ENCODE peak calls at places on chromosomes 6 and 20, in ten cellular contexts. Z is stimulated activated CD4-positive, alpha-beta T cell treated with anti-CD3 and anti-CD28 coated beads, TNF-alpha, amount 100 ng/mL, for 4 hours; A is putamen; C is fibroblast of gingiva; B is COR-L47; F is stimulated activated CD8-positive, alpha-beta memory T cell treated with anti-CD3 and anti-CD28 coated beads, Interleukin-4, amount 100 ng/mL, for 48 hours; N is mucosa of descending colon; S is hippocampal formation; Q is right cardiac atrium; D is HT1080. X is an unnamed sample.

GRCh38 chr6:24667378-24667803 is 514 bp downstream of the ACOT13 start:
- DNase-seq in Z (no peak), A (no peak), C (no peak), B (no peak), F (no peak), N (peak; percentile 73), S (no peak), Q (no peak), D (peak; percentile 44), X (no peak)

GRCh38 chr6:170024940-170025339 is 265.9 kb downstream of the DLL1 start:
- DNase-seq in Z (no peak), A (no peak), C (peak; percentile 96), B (no peak), F (no peak), N (peak; percentile 59), S (no peak), Q (no peak), D (no peak), X (no peak)

GRCh38 chr6:158910484-158911075 is 89.4 kb downstream of the RSPH3 start:
- DNase-seq in Z (no peak), A (peak; percentile 48), C (no peak), B (no peak), F (peak; percentile 33), N (no peak), S (no peak), Q (no peak), D (no peak), X (peak; percentile 97)

GRCh38 chr6:10626154-10626741 is 68.2 kb downstream of the C6orf52 start:
- DNase-seq in Z (no peak), A (no peak), C (no peak), B (no peak), F (no peak), N (no peak), S (no peak), Q (no peak), D (no peak), X (peak; percentile 45)

GRCh38 chr6:33073431-33073871 is at the start of gene HLA-DPA1:
- DNase-seq in Z (peak; percentile 9), A (peak; percentile 47), C (no peak), B (no peak), F (peak; percentile 52), N (peak; percentile 59), S (no peak), Q (no peak), D (peak; percentile 28), X (no peak)

GRCh38 chr6:142008776-142009175 is 123.9 kb upstream of the GJE1 start:
- DNase-seq in Z (no peak), A (no peak), C (no peak), B (no peak), F (no peak), N (no peak), S (no peak), Q (no peak), D (no peak), X (no peak)

GRCh38 chr6:163400509-163400908 is 14.0 kb upstream of the QKI start:
- DNase-seq in Z (no peak), A (no peak), C (no peak), B (no peak), F (no peak), N (no peak), S (no peak), Q (no peak), D (no peak), X (peak; percentile 13)

GRCh38 chr20:44948513-44948912 is 11.7 kb downstream of the TOMM34 start:
- DNase-seq in Z (no peak), A (no peak), C (no peak), B (no peak), F (no peak), N (no peak), S (no peak), Q (no peak), D (no peak), X (peak; percentile 75)

GRCh38 chr20:60249436-60249835 is 291.2 kb downstream of the CDH26 start:
- DNase-seq in Z (no peak), A (no peak), C (peak; percentile 53), B (no peak), F (no peak), N (no peak), S (no peak), Q (no peak), D (peak; percentile 99), X (peak; percentile 89)

GRCh38 chr6:124780621-124781020 is 181.6 kb upstream of the RNF217 start:
- DNase-seq in Z (no peak), A (peak; percentile 41), C (no peak), B (no peak), F (no peak), N (no peak), S (no peak), Q (no peak), D (peak; percentile 68), X (no peak)

GRCh38 chr6:85680388-85680787 is 37.7 kb upstream of the SYNCRIP start:
- DNase-seq in Z (no peak), A (no peak), C (no peak), B (no peak), F (no peak), N (no peak), S (no peak), Q (no peak), D (peak; percentile 23), X (no peak)

GRCh38 chr6:158518196-158519127 is 41.4 kb upstream of the TMEM181 start:
- DNase-seq in Z (peak; percentile 29), A (peak; percentile 78), C (peak; percentile 82), B (peak; percentile 42), F (peak; percentile 68), N (peak; percentile 45), S (peak; percentile 43), Q (peak; percentile 67), D (peak; percentile 90), X (peak; percentile 47)

GRCh38 chr6:21749754-21750153 is 156.2 kb downstream of the SOX4 start:
- DNase-seq in Z (no peak), A (no peak), C (no peak), B (no peak), F (no peak), N (no peak), S (no peak), Q (no peak), D (no peak), X (no peak)

GRCh38 chr6:20092071-20092566 is 120.2 kb downstream of the MBOAT1 start:
- DNase-seq in Z (no peak), A (peak; percentile 36), C (peak; percentile 47), B (peak; percentile 34), F (no peak), N (peak; percentile 36), S (no peak), Q (no peak), D (peak; percentile 55), X (peak; percentile 14)

GRCh38 chr6:28408076-28408802 is 8.7 kb upstream of the ZSCAN12 start:
- DNase-seq in Z (no peak), A (no peak), C (no peak), B (no peak), F (no peak), N (no peak), S (no peak), Q (no peak), D (no peak), X (no peak)

GRCh38 chr6:132713355-132714134 is at the start of gene VNN1:
- DNase-seq in Z (no peak), A (no peak), C (peak; percentile 77), B (no peak), F (no peak), N (peak; percentile 10), S (no peak), Q (no peak), D (no peak), X (peak; percentile 37)

GRCh38 chr6:84652356-84653026 is 111.9 kb downstream of the TBX18 start:
- DNase-seq in Z (no peak), A (no peak), C (peak; percentile 72), B (no peak), F (no peak), N (no peak), S (no peak), Q (no peak), D (peak; percentile 92), X (peak; percentile 9)

X was measured in trophoblast cell.